ENCODE peak calls at places on chromosome 10, in four cellular contexts. One of them, this sample, is unnamed.

GRCh38 chr10:113199459-113199858 is 249.4 kb downstream of the TCF7L2 start:
- DNase-seq in EL: peak; percentile 79
- DNase-seq in GF-D8: no peak
- DNase-seq in T-helper 22 cell: no peak
- DNase-seq in this sample: peak; percentile 40

GRCh38 chr10:34809796-34810195 is 5.3 kb downstream of the PARD3 start:
- DNase-seq in EL: peak; percentile 30
- DNase-seq in GF-D8: no peak
- DNase-seq in T-helper 22 cell: no peak
- DNase-seq in this sample: peak; percentile 7

GRCh38 chr10:86301971-86302370 is 64.6 kb downstream of the GRID1 start:
- DNase-seq in T-helper 22 cell: no peak
- DNase-seq in EL: no peak
- DNase-seq in GF-D8: no peak
- DNase-seq in this sample: no peak

GRCh38 chr10:132465193-132465888 is 68.3 kb downstream of the PWWP2B start:
- DNase-seq in T-helper 22 cell: no peak
- DNase-seq in EL: no peak
- DNase-seq in GF-D8: no peak
- DNase-seq in this sample: no peak

GRCh38 chr10:75019360-75019759 is 92.1 kb upstream of the SAMD8 start:
- DNase-seq in EL: peak; percentile 26
- DNase-seq in T-helper 22 cell: no peak
- DNase-seq in GF-D8: peak; percentile 14
- DNase-seq in this sample: peak; percentile 65

GRCh38 chr10:88041243-88042161 is 178.1 kb downstream of the PTEN start:
- DNase-seq in GF-D8: no peak
- DNase-seq in EL: peak; percentile 43
- DNase-seq in T-helper 22 cell: no peak
- DNase-seq in this sample: peak; percentile 64

GRCh38 chr10:16381083-16381482 is 55.7 kb upstream of the PTER start:
- DNase-seq in T-helper 22 cell: no peak
- DNase-seq in GF-D8: no peak
- DNase-seq in EL: no peak
- DNase-seq in this sample: no peak

GRCh38 chr10:2077231-2077630 is 339.9 kb upstream of the ADARB2 start:
- DNase-seq in EL: no peak
- DNase-seq in T-helper 22 cell: no peak
- DNase-seq in GF-D8: no peak
- DNase-seq in this sample: no peak

This sample was measured in fibroblast of the aortic adventitia.